ENCODE peak calls at places on chromosomes 2 and 18, in five cellular contexts. I is activated CD8-positive, alpha-beta memory T cell treated with anti-CD3 and anti-CD28 coated beads for 24 hours; T is fibroblast of mammary gland; U is kidney tubule cell; J is esophagus squamous epithelium. D is an unnamed sample.

GRCh38 chr18:22207022-22207758 is 37.8 kb downstream of the GATA6 start:
- DNase-seq in I (no peak), T (peak; percentile 64), U (no peak), J (no peak), D (no peak)

GRCh38 chr2:137928547-137929503 is 35.4 kb upstream of the HNMT start:
- DNase-seq in I (no peak), T (peak; percentile 53), U (peak; percentile 76), J (no peak), D (no peak)

GRCh38 chr18:35408843-35409261 is 31.7 kb upstream of the ZNF396 start:
- DNase-seq in I (no peak), T (no peak), U (no peak), J (no peak), D (no peak)

GRCh38 chr2:171553858-171554257 is 31.6 kb downstream of the CYBRD1 start:
- DNase-seq in I (no peak), T (peak; percentile 35), U (no peak), J (no peak), D (no peak)

GRCh38 chr2:24885221-24886113 is 34.6 kb downstream of the ADCY3 start:
- DNase-seq in I (no peak), T (no peak), U (no peak), J (no peak), D (no peak)

GRCh38 chr2:168912466-168913170 is 11.5 kb downstream of the G6PC2 start:
- DNase-seq in I (no peak), T (peak; percentile 17), U (peak; percentile 9), J (no peak), D (no peak)

GRCh38 chr2:109275120-109276040 is 146.4 kb downstream of the SH3RF3 start:
- DNase-seq in I (no peak), T (no peak), U (no peak), J (no peak), D (no peak)

GRCh38 chr18:28382215-28382879 is 205.4 kb upstream of the CDH2 start:
- DNase-seq in I (no peak), T (no peak), U (no peak), J (no peak), D (no peak)

GRCh38 chr2:1371066-1371465 is 42.2 kb upstream of the TPO start:
- DNase-seq in I (no peak), T (no peak), U (no peak), J (no peak), D (no peak)

D was measured in cerebellar nuclear complex.